ENCODE peak calls at places on chromosomes 12 and 14, in four cellular contexts. L is GM12878, C is K562, X is IMR-90. Y is an unnamed sample.

GRCh38 chr12:31846405-31846804 is 112.8 kb upstream of the RESF1 start:
- DNase-seq in X (no peak), L (no peak), C (no peak), Y (no peak)

GRCh38 chr12:122042910-122043309 is 21.2 kb downstream of the BCL7A start:
- DNase-seq in L (no peak), C (no peak), X (no peak), Y (no peak)

GRCh38 chr14:91997492-91997891 is 42.4 kb downstream of the TRIP11 start:
- DNase-seq in X (peak), L (no peak), C (peak), Y (no peak)

GRCh38 chr12:24554612-24555300 is 394.1 kb downstream of the BCAT1 start:
- DNase-seq in L (no peak), C (no peak), X (no peak), Y (no peak)

GRCh38 chr12:19323768-19324167 is 115.5 kb upstream of the AEBP2 start:
- DNase-seq in L (no peak), X (peak), C (no peak), Y (no peak)

GRCh38 chr12:109761631-109761950 is 48.0 kb downstream of the FAM222A start:
- DNase-seq in L (no peak), C (no peak), X (no peak), Y (no peak)

GRCh38 chr14:65170768-65171251 is 68.5 kb upstream of the MAX start:
- DNase-seq in L (peak), C (no peak), X (peak), Y (no peak)

GRCh38 chr12:57112492-57113294 is 1.5 kb upstream of the STAT6 start:
- DNase-seq in X (no peak), C (no peak), L (no peak), Y (no peak)

GRCh38 chr12:93813181-93813580 is 136.0 kb downstream of the CRADD start:
- DNase-seq in L (no peak), C (no peak), X (no peak), Y (no peak)

GRCh38 chr12:85580562-85581168 is 255.5 kb downstream of the RASSF9 start:
- DNase-seq in X (no peak), L (no peak), C (no peak), Y (no peak)

GRCh38 chr12:96223411-96224218 is 29.4 kb downstream of the ELK3 start:
- DNase-seq in X (no peak), C (no peak), L (no peak), Y (no peak)

GRCh38 chr14:104428860-104429259 is 150.7 kb upstream of the C14orf180 start:
- DNase-seq in L (no peak), C (no peak), X (no peak), Y (no peak)

GRCh38 chr12:3646561-3647241 is 106.2 kb downstream of the CRACR2A start:
- DNase-seq in X (no peak), L (no peak), C (no peak), Y (no peak)

GRCh38 chr14:67541448-67542387 is 8.6 kb downstream of the PLEKHH1 start:
- DNase-seq in L (no peak), C (peak), X (no peak), Y (no peak)

GRCh38 chr12:96073346-96074336 is 38.3 kb upstream of the LTA4H start:
- DNase-seq in X (no peak), C (no peak), L (no peak), Y (no peak)

GRCh38 chr14:93959239-93960107 is 16.9 kb downstream of the ASB2 start:
- DNase-seq in L (peak), C (peak), X (peak), Y (no peak)
- TF ChIP-seq CHD1 in L (peak), C (no peak), X (no peak), Y (no peak)

GRCh38 chr12:34289431-34290190 is 267.3 kb downstream of the ALG10 start:
- DNase-seq in L (no peak), C (no peak), X (no peak), Y (no peak)

GRCh38 chr12:34290191-34290995 is 268.1 kb downstream of the ALG10 start:
- DNase-seq in X (no peak), L (no peak), C (no peak), Y (no peak)

GRCh38 chr12:34292736-34293625 is 270.7 kb downstream of the ALG10 start:
- DNase-seq in C (peak), X (no peak), L (no peak), Y (no peak)

GRCh38 chr12:34291001-34291400 is 268.7 kb downstream of the ALG10 start:
- DNase-seq in C (no peak), X (no peak), L (no peak), Y (no peak)

DNA sequence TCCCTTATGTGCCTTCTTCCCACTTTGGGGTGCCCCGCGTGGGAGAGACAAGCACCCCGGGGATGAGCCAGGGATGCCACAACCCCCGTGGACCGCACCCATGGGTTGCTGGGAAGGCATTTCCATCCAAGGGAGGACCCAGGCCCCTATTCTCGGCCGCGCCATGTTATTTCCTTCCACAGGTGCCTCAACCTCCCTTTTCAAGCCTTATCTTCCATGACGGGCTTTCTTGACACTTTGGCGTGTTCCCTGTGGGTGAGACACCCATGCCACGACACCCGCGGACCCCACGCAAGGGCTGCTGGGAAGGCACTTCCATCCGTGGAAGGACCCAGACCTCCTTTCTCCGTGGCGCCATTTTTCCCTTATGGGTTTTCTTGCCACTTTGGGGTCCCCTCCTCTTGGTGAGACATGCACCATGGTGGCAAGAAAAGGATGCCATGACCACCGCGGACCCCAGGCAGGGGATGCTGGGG is 269.2 kb downstream of the ALG10 start:
- DNase-seq in L (no peak), C (no peak), X (no peak), Y (no peak)
- TF ChIP-seq CHD1 in L (no peak), C (no peak), X (no peak), Y (no peak)

DNA sequence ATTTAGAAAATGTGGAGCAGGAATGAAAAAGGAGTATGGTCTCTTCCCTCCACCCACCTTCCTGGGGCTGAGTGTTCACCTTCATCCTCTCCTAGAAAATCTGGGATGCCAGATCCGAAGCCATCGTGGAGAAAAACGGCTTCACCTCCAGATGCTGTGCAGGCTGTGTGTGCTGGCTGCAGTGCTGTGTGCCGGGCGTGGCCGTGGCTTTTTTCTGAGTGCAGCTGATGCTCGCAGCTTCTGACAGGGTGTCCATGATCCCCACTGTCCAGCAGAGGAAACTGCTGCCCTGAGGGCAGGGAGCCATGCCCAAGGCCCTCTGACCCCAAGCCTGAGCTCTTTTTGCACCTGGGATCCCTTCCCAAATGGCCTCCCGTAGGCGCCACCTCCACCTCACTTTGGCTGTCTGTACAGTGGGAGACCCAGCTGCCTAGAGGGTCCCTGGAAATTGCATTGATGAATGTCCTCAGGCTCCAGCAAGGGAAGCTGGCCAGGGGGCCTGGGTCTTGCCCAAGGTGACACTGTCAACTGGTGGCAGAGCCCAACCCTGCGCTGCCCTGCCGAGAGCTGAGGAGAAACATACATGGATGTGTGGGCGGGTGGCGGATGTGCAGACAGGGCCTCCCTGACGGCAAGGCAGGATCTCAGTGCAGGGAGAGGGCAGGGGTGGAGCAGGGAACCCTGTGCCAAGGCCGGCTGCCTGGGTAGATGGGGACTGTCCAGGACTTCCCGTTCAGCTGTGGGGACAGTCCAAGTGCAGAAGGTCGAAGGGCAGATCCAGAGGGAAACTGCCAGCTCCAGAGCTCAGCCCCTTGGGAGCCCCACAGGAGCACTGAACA is 53.4 kb downstream of the BEGAIN start:
- DNase-seq in L (no peak), C (no peak), X (no peak), Y (no peak)
- TF ChIP-seq CHD1 in L (no peak), C (no peak), X (no peak), Y (no peak)

DNA sequence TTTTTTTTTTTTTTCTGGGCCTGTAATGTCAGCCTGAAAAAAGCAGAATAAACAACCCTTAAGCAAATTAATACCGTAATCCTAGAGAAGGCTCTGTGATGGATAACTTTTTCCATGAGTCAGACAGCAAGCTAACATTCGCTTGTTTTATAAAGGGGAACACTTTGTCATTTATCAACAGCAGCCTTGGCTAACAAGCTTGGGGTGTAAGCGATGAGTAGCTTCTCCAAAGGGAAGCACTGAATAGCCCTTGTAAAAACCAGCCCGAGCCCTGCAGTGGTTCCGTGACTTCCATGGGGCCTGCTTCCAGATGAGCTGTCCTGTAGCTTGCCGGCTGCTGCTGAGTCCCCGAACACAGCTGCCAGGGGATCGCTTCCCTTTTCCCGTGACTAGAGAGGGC is 29.6 kb downstream of the CD9 start:
- DNase-seq in X (peak), L (no peak), C (no peak), Y (no peak)
- TF ChIP-seq CHD1 in X (no peak), L (no peak), C (no peak), Y (no peak)

DNA sequence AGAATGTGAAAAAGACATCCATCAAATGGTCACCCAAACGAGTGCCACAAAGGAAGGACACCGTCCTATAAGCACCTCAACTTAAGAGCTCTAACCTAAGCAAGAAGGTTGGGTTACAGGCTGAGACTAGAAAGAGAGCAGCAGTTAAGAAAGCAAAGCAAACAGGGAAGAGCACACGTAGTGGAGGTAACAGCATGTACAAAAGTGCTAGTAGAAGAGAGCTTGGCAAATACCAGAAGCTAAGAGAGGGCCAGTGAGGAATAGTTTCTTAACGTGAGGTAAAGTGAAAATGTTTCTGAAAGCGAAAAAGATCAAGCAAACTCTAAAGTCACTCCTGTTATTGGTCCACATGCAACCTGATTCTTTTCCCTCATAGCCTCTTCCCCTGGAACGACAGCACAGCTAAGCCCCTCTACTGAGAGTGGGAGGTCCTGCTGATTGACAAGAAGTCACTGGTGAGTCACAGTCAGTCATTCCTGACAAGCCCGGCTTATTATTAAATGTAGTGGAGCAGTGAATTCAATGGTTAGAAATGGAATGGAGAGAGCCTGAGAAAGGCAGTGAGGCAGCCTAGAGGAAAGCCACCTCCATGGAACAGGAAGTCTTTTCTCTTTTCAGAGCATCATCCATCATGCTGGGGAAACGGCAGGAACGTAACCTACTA is 204.4 kb downstream of the SLC25A21 start:
- DNase-seq in L (no peak), C (no peak), X (no peak), Y (no peak)
- TF ChIP-seq CHD1 in L (no peak), C (no peak), X (no peak), Y (no peak)

GRCh38 chr12:17015501-17015900 is 409.5 kb upstream of the LMO3 start:
- DNase-seq in C (no peak), X (no peak), L (no peak), Y (no peak)

GRCh38 chr12:17016116-17016864 is 410.3 kb upstream of the LMO3 start:
- DNase-seq in C (no peak), L (no peak), X (no peak), Y (no peak)

GRCh38 chr12:17020765-17021164 is 414.8 kb upstream of the LMO3 start:
- DNase-seq in C (no peak), L (no peak), X (no peak), Y (no peak)

GRCh38 chr12:17017402-17017801 is 411.4 kb upstream of the LMO3 start:
- DNase-seq in C (no peak), L (no peak), X (no peak), Y (no peak)
- TF ChIP-seq CHD1 in C (no peak), L (no peak), X (no peak), Y (no peak)

GRCh38 chr12:13045816-13046215 is 1.6 kb downstream of the FAM234B start:
- DNase-seq in X (no peak), L (no peak), C (no peak), Y (no peak)
- TF ChIP-seq CHD1 in X (no peak), L (no peak), C (no peak), Y (no peak)

DNA sequence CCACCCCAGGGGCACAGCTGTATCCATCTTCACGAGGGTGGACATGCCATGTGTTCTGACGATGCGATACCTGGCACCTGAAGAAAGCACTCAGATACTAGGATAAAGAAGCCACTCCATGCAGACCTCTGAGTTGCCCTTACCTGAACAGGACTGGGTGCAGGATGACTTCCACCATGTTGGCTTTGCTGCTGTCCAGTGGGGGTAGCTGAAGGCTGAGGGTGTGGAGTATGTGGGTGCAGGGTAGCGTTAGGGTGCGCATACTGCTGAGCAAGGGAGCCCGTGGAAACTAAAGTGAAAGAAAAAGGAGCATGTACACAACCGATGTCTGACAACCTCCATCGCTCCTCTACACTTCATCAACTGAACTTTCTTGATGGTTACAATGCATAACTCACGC is 51.3 kb downstream of the SH2B3 start:
- DNase-seq in C (no peak), L (no peak), X (no peak), Y (no peak)
- TF ChIP-seq CHD1 in C (no peak), L (no peak), X (no peak), Y (no peak)

GRCh38 chr12:5554711-5555110 is 122.8 kb downstream of the NTF3 start:
- DNase-seq in C (no peak), X (peak), L (no peak), Y (no peak)
- TF ChIP-seq CHD1 in C (no peak), X (no peak), L (no peak), Y (no peak)